ENCODE peak calls at places on chromosomes 3 and 15, in ten cellular contexts. One of them, this sample, is unnamed.

GRCh38 chr15:80749589-80749988 is 29.6 kb upstream of the CEMIP start:
- DNase-seq in GM10248: no peak
- DNase-seq in type B pancreatic cell: no peak
- DNase-seq in germinal center: no peak
- DNase-seq in activated naive CD8-positive, alpha-beta T cell treated with anti-CD3 and anti-CD28 coated beads, Interleukin-2, amount 50 U/mL, for 24 hours: no peak
- DNase-seq in LoVo: no peak
- DNase-seq in psoas muscle: no peak
- DNase-seq in HEK293T: no peak
- DNase-seq in globus pallidus: no peak
- DNase-seq in stimulated activated CD4-positive, alpha-beta T cell treated with anti-CD3 and anti-CD28 coated beads, Interleukin-15, amount 100 ng/mL, for 1 hour: no peak
- DNase-seq in this sample: no peak

GRCh38 chr3:186032321-186032720 is 76.6 kb downstream of the ETV5 start:
- DNase-seq in type B pancreatic cell: no peak
- DNase-seq in activated naive CD8-positive, alpha-beta T cell treated with anti-CD3 and anti-CD28 coated beads, Interleukin-2, amount 50 U/mL, for 24 hours: no peak
- DNase-seq in globus pallidus: no peak
- DNase-seq in HEK293T: no peak
- DNase-seq in psoas muscle: no peak
- DNase-seq in stimulated activated CD4-positive, alpha-beta T cell treated with anti-CD3 and anti-CD28 coated beads, Interleukin-15, amount 100 ng/mL, for 1 hour: no peak
- DNase-seq in GM10248: no peak
- DNase-seq in LoVo: no peak
- DNase-seq in germinal center: no peak
- DNase-seq in this sample: no peak

GRCh38 chr3:119636891-119637611 is 23.3 kb downstream of the POPDC2 start:
- DNase-seq in LoVo: no peak
- DNase-seq in type B pancreatic cell: no peak
- DNase-seq in activated naive CD8-positive, alpha-beta T cell treated with anti-CD3 and anti-CD28 coated beads, Interleukin-2, amount 50 U/mL, for 24 hours: no peak
- DNase-seq in GM10248: no peak
- DNase-seq in psoas muscle: no peak
- DNase-seq in stimulated activated CD4-positive, alpha-beta T cell treated with anti-CD3 and anti-CD28 coated beads, Interleukin-15, amount 100 ng/mL, for 1 hour: no peak
- DNase-seq in globus pallidus: no peak
- DNase-seq in germinal center: no peak
- DNase-seq in HEK293T: no peak
- DNase-seq in this sample: no peak

GRCh38 chr3:78912687-78913086 is 855.1 kb downstream of the ROBO1 start:
- DNase-seq in globus pallidus: no peak
- DNase-seq in HEK293T: no peak
- DNase-seq in psoas muscle: no peak
- DNase-seq in type B pancreatic cell: no peak
- DNase-seq in activated naive CD8-positive, alpha-beta T cell treated with anti-CD3 and anti-CD28 coated beads, Interleukin-2, amount 50 U/mL, for 24 hours: no peak
- DNase-seq in LoVo: no peak
- DNase-seq in GM10248: no peak
- DNase-seq in germinal center: no peak
- DNase-seq in stimulated activated CD4-positive, alpha-beta T cell treated with anti-CD3 and anti-CD28 coated beads, Interleukin-15, amount 100 ng/mL, for 1 hour: no peak
- DNase-seq in this sample: no peak

GRCh38 chr3:140505256-140505655 is 172.6 kb upstream of the TRIM42 start:
- DNase-seq in LoVo: no peak
- DNase-seq in activated naive CD8-positive, alpha-beta T cell treated with anti-CD3 and anti-CD28 coated beads, Interleukin-2, amount 50 U/mL, for 24 hours: no peak
- DNase-seq in germinal center: no peak
- DNase-seq in type B pancreatic cell: no peak
- DNase-seq in psoas muscle: peak; percentile 51
- DNase-seq in globus pallidus: peak; percentile 29
- DNase-seq in HEK293T: no peak
- DNase-seq in GM10248: peak; percentile 28
- DNase-seq in stimulated activated CD4-positive, alpha-beta T cell treated with anti-CD3 and anti-CD28 coated beads, Interleukin-15, amount 100 ng/mL, for 1 hour: no peak
- DNase-seq in this sample: no peak

GRCh38 chr15:39999538-39999937 is 39.4 kb downstream of the SRP14 start:
- DNase-seq in germinal center: no peak
- DNase-seq in HEK293T: no peak
- DNase-seq in activated naive CD8-positive, alpha-beta T cell treated with anti-CD3 and anti-CD28 coated beads, Interleukin-2, amount 50 U/mL, for 24 hours: no peak
- DNase-seq in globus pallidus: no peak
- DNase-seq in stimulated activated CD4-positive, alpha-beta T cell treated with anti-CD3 and anti-CD28 coated beads, Interleukin-15, amount 100 ng/mL, for 1 hour: no peak
- DNase-seq in type B pancreatic cell: no peak
- DNase-seq in psoas muscle: no peak
- DNase-seq in GM10248: no peak
- DNase-seq in LoVo: no peak
- DNase-seq in this sample: no peak

GRCh38 chr3:170528731-170529130 is 57.1 kb downstream of the SLC7A14 start:
- DNase-seq in type B pancreatic cell: no peak
- DNase-seq in germinal center: no peak
- DNase-seq in GM10248: no peak
- DNase-seq in LoVo: no peak
- DNase-seq in psoas muscle: no peak
- DNase-seq in globus pallidus: no peak
- DNase-seq in HEK293T: no peak
- DNase-seq in activated naive CD8-positive, alpha-beta T cell treated with anti-CD3 and anti-CD28 coated beads, Interleukin-2, amount 50 U/mL, for 24 hours: no peak
- DNase-seq in stimulated activated CD4-positive, alpha-beta T cell treated with anti-CD3 and anti-CD28 coated beads, Interleukin-15, amount 100 ng/mL, for 1 hour: no peak
- DNase-seq in this sample: no peak

GRCh38 chr3:37696661-37697060 is 165.0 kb upstream of the CTDSPL start:
- DNase-seq in HEK293T: no peak
- DNase-seq in germinal center: no peak
- DNase-seq in type B pancreatic cell: no peak
- DNase-seq in globus pallidus: no peak
- DNase-seq in LoVo: no peak
- DNase-seq in psoas muscle: no peak
- DNase-seq in activated naive CD8-positive, alpha-beta T cell treated with anti-CD3 and anti-CD28 coated beads, Interleukin-2, amount 50 U/mL, for 24 hours: no peak
- DNase-seq in GM10248: no peak
- DNase-seq in stimulated activated CD4-positive, alpha-beta T cell treated with anti-CD3 and anti-CD28 coated beads, Interleukin-15, amount 100 ng/mL, for 1 hour: no peak
- DNase-seq in this sample: no peak